ENCODE peak calls at places on chromosomes 11 and 22, in ten cellular contexts. E is pancreas; N is heart left ventricle; J is PC-9; B is iPS DF 6.9; X is lower lobe of right lung; L is naive thymus-derived CD4-positive, alpha-beta T cell; V is upper lobe of right lung; S is ascending aorta; M is neuronal stem cell. W is an unnamed sample.

GRCh38 chr11:20617346-20617745 is 17.9 kb downstream of the SLC6A5 start:
- DNase-seq in V (no peak), J (no peak), E (no peak), M (no peak), S (no peak), N (no peak), L (no peak), B (no peak), X (no peak), W (no peak)

GRCh38 chr11:1346669-1347390 is 37.4 kb upstream of the TOLLIP start:
- DNase-seq in N (no peak), M (no peak), X (no peak), L (no peak), J (no peak), E (no peak), V (peak; percentile 40), S (no peak), B (no peak), W (no peak)

GRCh38 chr11:46361283-46362145 is 14.3 kb downstream of the DGKZ start:
- DNase-seq in M (no peak), J (no peak), E (no peak), L (peak; percentile 70), N (peak; percentile 85), X (peak; percentile 83), V (peak; percentile 88), S (no peak), B (no peak), W (peak; percentile 60)

GRCh38 chr11:121688860-121689614 is 236.3 kb upstream of the SORL1-AS1 start:
- DNase-seq in S (no peak), N (no peak), E (no peak), M (no peak), B (no peak), J (peak; percentile 43), V (no peak), L (no peak), X (no peak), W (no peak)

GRCh38 chr11:126655807-126656128 is 300.3 kb downstream of the ST3GAL4 start:
- DNase-seq in J (no peak), V (no peak), N (no peak), E (no peak), S (no peak), L (no peak), X (no peak), M (no peak), B (no peak), W (no peak)

GRCh38 chr11:34259087-34259486 is 98.7 kb downstream of the ABTB2 start:
- DNase-seq in L (no peak), E (no peak), V (no peak), S (no peak), M (no peak), B (no peak), J (no peak), X (no peak), N (no peak), W (no peak)

GRCh38 chr11:46160100-46160499 is 38.8 kb upstream of the PHF21A start:
- DNase-seq in J (peak; percentile 86), M (no peak), N (no peak), L (no peak), E (no peak), S (no peak), X (no peak), B (no peak), V (no peak), W (no peak)

GRCh38 chr22:45468872-45469572 is 33.7 kb upstream of the FBLN1 start:
- DNase-seq in M (no peak), E (no peak), B (no peak), N (no peak), V (no peak), S (no peak), X (no peak), J (peak; percentile 71), L (no peak), W (no peak)

GRCh38 chr11:86743223-86744118 is 56.9 kb upstream of the PRSS23 start:
- DNase-seq in L (no peak), X (no peak), B (no peak), V (no peak), J (peak; percentile 100), E (no peak), M (no peak), N (peak; percentile 68), S (peak; percentile 56), W (no peak)

DNA sequence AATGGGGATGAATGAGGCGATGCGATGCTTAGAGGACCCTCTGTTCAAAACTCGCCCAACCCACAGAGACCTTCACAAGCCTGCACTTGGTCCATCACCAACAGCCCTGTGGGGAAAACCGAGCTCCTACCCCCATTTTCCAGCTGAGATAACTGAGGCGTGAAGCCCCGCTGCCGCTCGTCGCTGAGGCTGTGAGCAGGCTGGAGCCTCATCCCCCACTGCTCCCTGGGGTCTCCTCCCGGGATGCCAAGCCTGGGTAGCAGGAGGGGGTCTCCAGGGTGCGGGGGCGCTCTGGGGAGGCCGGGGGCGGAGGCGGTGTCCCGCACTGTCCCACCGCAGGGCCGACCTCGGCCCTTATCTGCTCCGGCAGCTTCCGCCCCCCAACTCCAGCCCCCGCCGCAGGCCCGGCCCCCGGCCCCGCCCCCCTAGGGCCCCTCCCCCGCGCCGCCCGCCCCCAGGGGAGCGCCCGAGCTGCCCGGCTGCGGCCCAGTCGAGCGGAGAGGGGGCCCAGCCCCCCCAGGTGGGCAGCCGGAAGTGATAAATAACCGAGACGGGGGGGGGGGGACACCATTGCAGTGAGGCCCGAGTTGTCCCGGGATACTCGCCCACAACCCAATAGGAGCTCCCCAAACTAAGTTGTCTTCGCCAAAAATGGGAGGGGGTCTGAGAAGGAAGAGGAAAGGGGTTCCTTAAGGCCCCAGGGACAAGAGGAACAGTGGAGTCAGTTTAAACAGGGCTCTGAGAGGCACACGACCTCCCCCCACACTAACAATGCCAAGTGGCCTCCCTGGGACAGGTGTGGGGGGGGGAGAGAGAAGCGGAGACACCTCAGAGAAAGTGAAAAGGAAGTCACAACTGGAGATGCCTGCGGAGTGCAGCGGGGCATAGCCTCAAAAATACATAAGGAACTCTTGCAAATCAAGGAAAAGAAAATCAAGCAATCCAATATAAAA is 8.3 kb upstream of the SLC39A13 start:
- DNase-seq in N (peak; percentile 31), B (no peak), L (peak; percentile 51), S (no peak), V (no peak), E (peak; percentile 47), X (no peak), J (no peak), M (no peak), W (peak; percentile 29)
- H3K27ac ChIP-seq in N (peak overlapping the region; percentile 82), B (no peak overlapping the region), L (peak overlapping the region; percentile 82), S (peak overlapping the region; percentile 77), V (peak overlapping the region; percentile 63), E (peak overlapping the region; percentile 63), X (peak overlapping the region; percentile 75), J (no peak overlapping the region), M (no peak overlapping the region), W (peak overlapping the region; percentile 62)

DNA sequence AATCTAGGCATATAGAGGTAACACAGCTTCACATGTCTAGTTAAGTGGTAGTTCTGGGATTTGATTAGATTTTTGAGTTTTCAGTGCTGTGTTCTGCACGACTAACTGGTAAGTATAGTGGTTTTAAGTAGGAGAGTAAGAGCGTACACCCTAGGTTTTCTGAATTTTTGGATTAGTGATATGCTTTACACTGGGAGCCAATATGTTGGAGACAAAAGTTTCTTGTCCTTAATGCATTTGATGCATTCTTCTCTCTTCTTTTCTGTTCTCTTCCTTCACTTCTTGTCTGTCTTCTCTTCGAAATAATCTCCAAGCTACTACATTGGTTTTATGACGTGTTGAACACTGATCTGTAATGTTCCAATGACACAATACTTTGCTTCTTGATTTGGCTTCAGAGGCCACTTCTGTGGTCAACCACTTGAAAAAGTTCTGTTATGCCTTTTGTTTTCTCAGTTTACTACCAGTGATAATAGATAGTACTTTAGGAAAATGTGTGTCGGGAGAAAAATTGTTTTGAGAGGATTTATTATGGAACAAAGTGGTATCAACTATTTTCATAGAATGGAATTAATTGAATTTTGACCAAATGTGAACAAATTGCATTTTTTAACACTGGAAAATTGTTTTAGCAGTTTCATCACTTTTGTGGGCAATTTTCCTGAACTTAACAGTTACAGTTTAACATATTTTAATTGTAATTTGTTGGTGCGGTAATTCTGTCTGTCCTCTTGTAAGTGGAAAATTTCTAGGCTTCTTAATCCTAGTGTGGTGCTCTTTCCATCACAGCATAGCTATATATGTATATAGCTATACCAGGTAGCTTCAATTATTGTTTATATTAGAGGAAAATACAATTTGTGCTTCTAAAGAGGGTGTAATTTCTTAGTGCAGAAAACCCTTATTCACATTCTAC is 2.6 kb downstream of the PDE3B start:
- DNase-seq in E (no peak), V (no peak), L (no peak), M (no peak), S (no peak), X (no peak), B (no peak), J (no peak), N (no peak), W (no peak)
- H3K4me3 ChIP-seq in E (no peak overlapping the region), V (peak overlapping the region; percentile 86), L (peak overlapping the region; percentile 68), M (peak overlapping the region; percentile 88), S (no peak overlapping the region), X (peak overlapping the region; percentile 91), B (no peak overlapping the region), J (no peak overlapping the region), N (peak overlapping the region; percentile 86), W (peak overlapping the region; percentile 95)

DNA sequence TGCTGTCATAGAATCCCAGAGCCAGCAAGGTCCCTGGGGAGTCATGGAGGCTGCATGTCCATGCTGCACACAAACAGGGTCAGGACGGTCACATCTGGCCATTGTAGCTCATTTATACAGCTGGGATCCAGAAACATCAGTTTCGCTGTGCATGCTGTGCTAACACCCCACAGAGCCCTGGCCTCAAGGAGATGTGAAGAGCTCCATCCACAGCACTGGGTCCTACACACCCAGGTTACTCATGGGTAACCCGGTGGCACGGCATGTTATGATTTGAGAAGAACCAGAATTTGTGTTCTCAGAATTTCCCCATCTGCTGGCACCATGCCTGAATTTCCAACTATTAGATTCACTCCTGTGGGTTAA is 146.3 kb upstream of the ARHGAP20 start:
- DNase-seq in J (no peak), S (no peak), N (peak; percentile 68), L (no peak), X (no peak), B (no peak), E (peak; percentile 19), V (no peak), M (no peak), W (no peak)
- H3K27ac ChIP-seq in J (no peak overlapping the region), S (no peak overlapping the region), N (no peak overlapping the region), L (no peak overlapping the region), X (no peak overlapping the region), B (no peak overlapping the region), E (no peak overlapping the region), V (no peak overlapping the region), M (no peak overlapping the region), W (no peak overlapping the region)

DNA sequence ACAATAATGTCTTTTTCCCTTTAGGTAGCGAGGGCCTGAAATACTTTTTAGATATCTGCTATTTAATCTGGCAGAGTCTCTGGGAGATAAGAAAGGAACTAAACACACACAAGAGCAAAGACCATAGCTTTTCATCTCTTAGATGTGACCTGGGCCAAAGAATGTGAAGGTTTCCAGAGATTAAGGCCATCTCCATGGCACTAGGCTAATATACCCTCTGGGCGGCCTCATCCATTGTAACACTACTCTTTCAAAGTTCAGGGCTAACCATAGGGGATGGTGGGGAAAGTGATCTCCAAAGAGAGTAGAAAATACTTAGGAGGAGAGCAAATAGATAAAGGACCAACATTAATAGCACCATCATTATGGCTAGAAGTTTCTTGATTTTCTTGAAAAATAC is 326.4 kb downstream of the LRRC4C start:
- DNase-seq in M (no peak), N (no peak), B (no peak), S (no peak), J (no peak), E (no peak), L (no peak), V (no peak), X (no peak), W (no peak)
- H3K4me3 ChIP-seq in M (no peak overlapping the region), N (no peak overlapping the region), B (no peak overlapping the region), S (no peak overlapping the region), J (no peak overlapping the region), E (no peak overlapping the region), L (no peak overlapping the region), V (no peak overlapping the region), X (no peak overlapping the region), W (no peak overlapping the region)